ENCODE peak calls at places on chromosomes 12 and 14, in five cellular contexts. Y is cardiac muscle cell, C is aorta, T is mesenchymal stem cell, W is AG04450. D is an unnamed sample.

GRCh38 chr12:13817131-13817530 is 164.3 kb downstream of the GRIN2B start:
- DNase-seq in W (no peak), Y (peak; percentile 2), C (peak; percentile 67), T (no peak), D (peak; percentile 79)

GRCh38 chr12:211142-211465 is 2.9 kb downstream of the SLC6A12 start:
- DNase-seq in T (no peak), W (no peak), Y (no peak), C (no peak), D (peak; percentile 3)

GRCh38 chr14:101957406-101958234 is 6.8 kb upstream of the DYNC1H1 start:
- DNase-seq in Y (no peak), C (no peak), T (no peak), W (no peak), D (peak; percentile 29)

GRCh38 chr12:10936495-10936894 is 2.6 kb downstream of the TAS2R14 start:
- DNase-seq in W (no peak), T (no peak), C (no peak), Y (no peak), D (no peak)

GRCh38 chr12:6327159-6327558 is 14.7 kb downstream of the TNFRSF1A start:
- DNase-seq in C (no peak), Y (no peak), T (no peak), W (no peak), D (peak; percentile 64)

GRCh38 chr14:101575581-101575980 is 14.3 kb downstream of the DIO3 start:
- DNase-seq in Y (no peak), W (no peak), C (no peak), T (no peak), D (no peak)

GRCh38 chr14:95302667-95303066 is 17.0 kb downstream of the CLMN start:
- DNase-seq in T (no peak), Y (no peak), W (no peak), C (no peak), D (no peak)

GRCh38 chr14:100402631-100403030 is 79.5 kb downstream of the SLC25A47 start:
- DNase-seq in T (no peak), W (no peak), C (no peak), Y (no peak), D (no peak)

GRCh38 chr12:66154776-66155175 is 15.0 kb downstream of the TMBIM4 start:
- DNase-seq in C (no peak), T (no peak), Y (peak; percentile 46), W (no peak), D (no peak)

GRCh38 chr14:85471744-85472143 is 58.2 kb upstream of the FLRT2 start:
- DNase-seq in C (peak; percentile 45), T (peak; percentile 89), W (peak; percentile 70), Y (peak; percentile 89), D (peak; percentile 23)

GRCh38 chr14:50001999-50002925 is 109.4 kb downstream of the ARF6 start:
- DNase-seq in C (peak; percentile 60), W (no peak), Y (no peak), T (no peak), D (no peak)

GRCh38 chr12:94180558-94181296 is 32.4 kb downstream of the PLXNC1 start:
- DNase-seq in Y (no peak), T (no peak), C (no peak), W (no peak), D (no peak)

GRCh38 chr14:70934084-70934483 is 26.8 kb downstream of the PCNX1 start:
- DNase-seq in W (no peak), T (no peak), C (no peak), Y (peak; percentile 72), D (no peak)

GRCh38 chr14:97956944-97957343 is 1159.8 kb downstream of the VRK1 start:
- DNase-seq in Y (no peak), W (no peak), C (no peak), T (no peak), D (no peak)

GRCh38 chr12:12228402-12228801 is 38.4 kb downstream of the LRP6 start:
- DNase-seq in Y (no peak), T (no peak), C (no peak), W (no peak), D (no peak)

GRCh38 chr14:88505621-88506020 is 49.2 kb downstream of the PTPN21 start:
- DNase-seq in W (no peak), C (no peak), Y (no peak), T (no peak), D (no peak)

GRCh38 chr12:121209221-121209620 is 708 bp upstream of the P2RX4 start:
- DNase-seq in T (no peak), C (no peak), Y (no peak), W (no peak), D (no peak)

GRCh38 chr12:12467222-12467621 is 95.4 kb downstream of the DUSP16 start:
- DNase-seq in C (no peak), W (no peak), Y (no peak), T (no peak), D (no peak)

GRCh38 chr12:52057614-52057939 is 6.3 kb downstream of the NR4A1 start:
- DNase-seq in T (peak; percentile 44), C (no peak), W (no peak), Y (no peak), D (no peak)

GRCh38 chr14:96064866-96065265 is 25.7 kb downstream of the C14orf132 start:
- DNase-seq in C (no peak), T (no peak), W (no peak), Y (no peak), D (no peak)

GRCh38 chr12:46389130-46389616 is 16.6 kb upstream of the SLC38A2 start:
- DNase-seq in C (peak; percentile 48), T (peak; percentile 75), Y (peak; percentile 99), W (no peak), D (no peak)

GRCh38 chr12:2682301-2683282 is 112.2 kb upstream of the FKBP4 start:
- DNase-seq in W (peak; percentile 36), Y (peak; percentile 59), C (no peak), T (peak; percentile 62), D (no peak)

GRCh38 chr12:75892779-75893408 is 138.7 kb downstream of the PHLDA1 start:
- DNase-seq in W (no peak), Y (peak; percentile 91), C (no peak), T (peak; percentile 70), D (no peak)

GRCh38 chr14:96146131-96146771 is 58.4 kb upstream of the BDKRB2 start:
- DNase-seq in W (no peak), T (peak; percentile 48), Y (peak; percentile 69), C (peak; percentile 68), D (peak; percentile 28)

GRCh38 chr12:132560421-132560830 is 50.0 kb downstream of the LRCOL1 start:
- DNase-seq in C (no peak), T (no peak), W (no peak), Y (no peak), D (no peak)

GRCh38 chr14:105165761-105166485 is 2.7 kb downstream of the JAG2 start:
- DNase-seq in Y (no peak), T (no peak), W (no peak), C (no peak), D (no peak)

GRCh38 chr12:65414526-65414925 is 136.0 kb downstream of the MSRB3 start:
- DNase-seq in Y (peak; percentile 60), C (no peak), T (peak; percentile 17), W (no peak), D (no peak)

GRCh38 chr12:2582631-2583616 is 211.8 kb upstream of the FKBP4 start:
- DNase-seq in W (no peak), C (peak; percentile 76), T (peak; percentile 50), Y (peak; percentile 69), D (peak; percentile 73)

GRCh38 chr12:24742378-24742777 is 206.5 kb downstream of the BCAT1 start:
- DNase-seq in Y (no peak), W (no peak), C (peak; percentile 73), T (no peak), D (peak; percentile 54)

GRCh38 chr12:89499857-89500256 is 24.7 kb downstream of the GALNT4 start:
- DNase-seq in C (no peak), T (no peak), Y (no peak), W (no peak), D (no peak)

GRCh38 chr14:74836251-74836957 is 39.5 kb downstream of the PROX2 start:
- DNase-seq in C (no peak), W (no peak), T (no peak), Y (no peak), D (no peak)

GRCh38 chr14:67557118-67557517 is 24.0 kb downstream of the PLEKHH1 start:
- DNase-seq in C (no peak), Y (no peak), W (no peak), T (peak; percentile 53), D (no peak)

GRCh38 chr14:69519701-69520100 is 35.2 kb downstream of the PLEKHD1 start:
- DNase-seq in W (no peak), C (no peak), T (no peak), Y (no peak), D (no peak)

GRCh38 chr12:50842637-50843493 is at the start of gene TMPRSS12:
- DNase-seq in T (no peak), Y (peak; percentile 63), W (no peak), C (peak; percentile 62), D (peak; percentile 71)
- H3K27ac ChIP-seq in T (no peak within 1 kb of the TSS), Y (no peak within 1 kb of the TSS), W (no peak within 1 kb of the TSS), C (no peak within 1 kb of the TSS), D (no peak within 1 kb of the TSS)

GRCh38 chr12:57740656-57741412 is 2.3 kb upstream of the AGAP2 start:
- DNase-seq in C (no peak), Y (no peak), W (no peak), T (no peak), D (no peak)
- H3K27me3 ChIP-seq in C (no peaks in the 10 kb centered on the region), Y (peaks cover 77% of the 10 kb centered on the region), W (peaks cover 62% of the 10 kb centered on the region), T (peaks cover 58% of the 10 kb centered on the region), D (no peaks in the 10 kb centered on the region)

DNA sequence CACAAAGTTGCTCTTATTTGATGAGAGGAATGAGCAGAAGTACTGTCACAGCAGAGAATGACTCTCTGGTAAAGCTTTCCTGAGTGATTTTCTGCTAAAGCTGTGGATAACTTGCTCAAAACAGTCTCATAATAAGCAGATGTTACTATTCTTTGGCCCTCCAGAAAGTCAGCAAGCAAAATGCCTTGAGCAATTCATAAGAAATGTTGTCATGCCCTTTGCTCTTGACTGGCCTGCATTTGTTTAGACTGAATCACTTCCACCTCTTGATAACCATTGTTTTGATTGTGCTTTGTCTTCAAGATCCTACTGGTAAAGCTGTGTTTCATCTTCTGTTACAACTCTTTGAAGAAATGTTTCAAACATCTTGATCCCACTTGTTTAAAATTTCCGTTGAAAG is 457.9 kb upstream of the FOXG1 start:
- DNase-seq in W (no peak), T (no peak), C (no peak), Y (peak; percentile 88), D (no peak)
- H3K4me3 ChIP-seq in W (no peak overlapping the region), T (no peak overlapping the region), C (no peak overlapping the region), Y (no peak overlapping the region), D (no peak overlapping the region)

GRCh38 chr12:71455028-71455737 is 15.6 kb downstream of the LGR5 start:
- DNase-seq in C (no peak), W (no peak), T (no peak), Y (no peak), D (no peak)

GRCh38 chr12:71447691-71448660 is 8.4 kb downstream of the LGR5 start:
- DNase-seq in W (no peak), T (peak; percentile 3), Y (no peak), C (no peak), D (no peak)

GRCh38 chr12:71449373-71450070 is 9.9 kb downstream of the LGR5 start:
- DNase-seq in C (no peak), Y (no peak), T (no peak), W (no peak), D (no peak)

GRCh38 chr12:71456316-71456715 is 16.7 kb downstream of the LGR5 start:
- DNase-seq in T (no peak), C (no peak), Y (no peak), W (no peak), D (no peak)

GRCh38 chr12:71452006-71452405 is 12.4 kb downstream of the LGR5 start:
- DNase-seq in Y (no peak), W (no peak), T (no peak), C (no peak), D (no peak)
- H3K27ac ChIP-seq in Y (no peak overlapping the region), W (no peak overlapping the region), T (no peak overlapping the region), C (no peak overlapping the region), D (no peak overlapping the region)

GRCh38 chr12:1532367-1532752 is 62.0 kb downstream of the FBXL14 start:
- DNase-seq in W (no peak), T (no peak), Y (no peak), C (no peak), D (no peak)
- H3K27me3 ChIP-seq in W (no peaks in the 10 kb centered on the region), T (no peaks in the 10 kb centered on the region), Y (peaks cover 7% of the 10 kb centered on the region), C (no peaks in the 10 kb centered on the region), D (no peaks in the 10 kb centered on the region)